ENCODE peak calls at places on chromosome X, in nine cellular contexts. S, I, D, C, A, M, J, Z and Q are unnamed samples.
A peak's percentile ranks its signal among the peaks of the same experiment; 100 is the strongest.

GRCh38 chrX:153812220-153812619 is 17.8 kb downstream of the SSR4 start:
- DNase-seq in S (no peak), I (no peak), D (no peak), C (no peak), A (no peak), M (no peak), J (no peak), Z (no peak), Q (no peak)

GRCh38 chrX:107429090-107429489 is 20.4 kb upstream of the FRMPD3 start:
- DNase-seq in S (no peak), I (no peak), D (no peak), C (no peak), A (no peak), M (peak; percentile 15), J (no peak), Z (peak; percentile 47), Q (no peak)

GRCh38 chrX:77436271-77436670 is 10.9 kb upstream of the FGF16 start:
- DNase-seq in S (no peak), I (no peak), D (no peak), C (no peak), A (no peak), M (no peak), J (no peak), Z (no peak), Q (no peak)

GRCh38 chrX:10597871-10598270 is 22.5 kb downstream of the MID1 start:
- DNase-seq in S (peak; percentile 28), I (no peak), D (peak; percentile 9), C (peak; percentile 2), A (peak; percentile 38), M (no peak), J (no peak), Z (peak; percentile 68), Q (no peak)

GRCh38 chrX:54494166-54494969 is 1.7 kb downstream of the FGD1 start:
- DNase-seq in S (no peak), I (no peak), D (no peak), C (no peak), A (no peak), M (no peak), J (no peak), Z (no peak), Q (no peak)

GRCh38 chrX:27679281-27679680 is 89.1 kb downstream of the DCAF8L2 start:
- DNase-seq in S (no peak), I (no peak), D (no peak), C (no peak), A (no peak), M (no peak), J (no peak), Z (peak; percentile 39), Q (peak; percentile 69)

GRCh38 chrX:74537011-74537390 is 77.4 kb downstream of the RLIM start:
- DNase-seq in S (no peak), I (no peak), D (no peak), C (no peak), A (no peak), M (no peak), J (no peak), Z (peak; percentile 38), Q (peak; percentile 13)

GRCh38 chrX:80879143-80879542 is 69.5 kb upstream of the BRWD3 start:
- DNase-seq in S (no peak), I (no peak), D (peak; percentile 41), C (no peak), A (no peak), M (no peak), J (no peak), Z (peak; percentile 1), Q (no peak)

GRCh38 chrX:69137371-69137881 is 27.8 kb downstream of the PJA1 start:
- DNase-seq in S (no peak), I (no peak), D (no peak), C (no peak), A (no peak), M (no peak), J (peak; percentile 39), Z (peak; percentile 57), Q (peak; percentile 72)

GRCh38 chrX:153004780-153005179 is 10.9 kb upstream of the PNMA5 start:
- DNase-seq in S (no peak), I (no peak), D (no peak), C (no peak), A (no peak), M (no peak), J (no peak), Z (no peak), Q (no peak)

GRCh38 chrX:37553476-37553875 is 18.0 kb upstream of the LANCL3 start:
- DNase-seq in S (no peak), I (no peak), D (no peak), C (no peak), A (no peak), M (no peak), J (no peak), Z (no peak), Q (no peak)

GRCh38 chrX:14030248-14030592 is 528 bp upstream of the GEMIN8 start:
- DNase-seq in S (no peak), I (no peak), D (no peak), C (no peak), A (no peak), M (no peak), J (no peak), Z (peak; percentile 64), Q (peak; percentile 49)

GRCh38 chrX:97672608-97673007 is 788.9 kb downstream of the RPA4 start:
- DNase-seq in S (no peak), I (no peak), D (peak; percentile 81), C (no peak), A (no peak), M (no peak), J (no peak), Z (no peak), Q (no peak)

GRCh38 chrX:153245288-153245731 is 66.2 kb downstream of the MAGEA1 start:
- DNase-seq in S (no peak), I (no peak), D (no peak), C (no peak), A (peak; percentile 62), M (no peak), J (peak; percentile 2), Z (no peak), Q (no peak)

GRCh38 chrX:97984641-97985040 is 1100.9 kb downstream of the RPA4 start:
- DNase-seq in S (no peak), I (no peak), D (no peak), C (no peak), A (no peak), M (no peak), J (no peak), Z (no peak), Q (peak; percentile 45)

GRCh38 chrX:153410328-153410727 is 944 bp upstream of the ZFP92 start:
- DNase-seq in S (no peak), I (no peak), D (no peak), C (no peak), A (no peak), M (no peak), J (no peak), Z (no peak), Q (no peak)

GRCh38 chrX:98405376-98405775 is 1521.7 kb downstream of the RPA4 start:
- DNase-seq in S (no peak), I (no peak), D (no peak), C (no peak), A (no peak), M (no peak), J (no peak), Z (no peak), Q (peak; percentile 22)

GRCh38 chrX:84933956-84934556 is 69.6 kb upstream of the APOOL start:
- DNase-seq in S (no peak), I (no peak), D (no peak), C (no peak), A (no peak), M (no peak), J (no peak), Z (no peak), Q (no peak)

GRCh38 chrX:13220916-13221315 is 98.9 kb downstream of the ATXN3L start:
- DNase-seq in S (peak; percentile 9), I (no peak), D (no peak), C (no peak), A (no peak), M (peak; percentile 9), J (no peak), Z (peak; percentile 12), Q (peak; percentile 94)

GRCh38 chrX:12986886-12987285 is 12.0 kb downstream of the TMSB4X start:
- DNase-seq in S (no peak), I (no peak), D (no peak), C (no peak), A (no peak), M (no peak), J (no peak), Z (no peak), Q (peak; percentile 55)

GRCh38 chrX:40871385-40872082 is 136.2 kb upstream of the MED14 start:
- DNase-seq in S (peak; percentile 45), I (no peak), D (no peak), C (no peak), A (no peak), M (no peak), J (no peak), Z (peak; percentile 24), Q (peak; percentile 37)

GRCh38 chrX:120690344-120690743 is 60.5 kb upstream of the C1GALT1C1 start:
- DNase-seq in S (no peak), I (no peak), D (no peak), C (no peak), A (no peak), M (no peak), J (no peak), Z (no peak), Q (no peak)

GRCh38 chrX:133290076-133290475 is 71.9 kb upstream of the TFDP3 start:
- DNase-seq in S (no peak), I (no peak), D (no peak), C (no peak), A (no peak), M (no peak), J (no peak), Z (no peak), Q (peak; percentile 85)

GRCh38 chrX:39815621-39816020 is 282.1 kb downstream of the BCOR start:
- DNase-seq in S (peak; percentile 37), I (no peak), D (no peak), C (peak; percentile 21), A (no peak), M (no peak), J (no peak), Z (peak; percentile 10), Q (peak; percentile 13)

GRCh38 chrX:123736333-123736921 is 3.6 kb upstream of the THOC2 start:
- DNase-seq in S (no peak), I (no peak), D (no peak), C (no peak), A (no peak), M (no peak), J (no peak), Z (no peak), Q (peak; percentile 82)

GRCh38 chrX:9333873-9334272 is 131.0 kb upstream of the TBL1X start:
- DNase-seq in S (no peak), I (no peak), D (no peak), C (no peak), A (no peak), M (no peak), J (no peak), Z (no peak), Q (no peak)

GRCh38 chrX:32582729-32583128 is 628.6 kb downstream of the DMD start:
- DNase-seq in S (no peak), I (no peak), D (no peak), C (no peak), A (no peak), M (no peak), J (no peak), Z (no peak), Q (no peak)

GRCh38 chrX:34562006-34562405 is 95.1 kb downstream of the TMEM47 start:
- DNase-seq in S (no peak), I (no peak), D (no peak), C (no peak), A (no peak), M (no peak), J (no peak), Z (peak; percentile 12), Q (no peak)

GRCh38 chrX:136086521-136086920 is 60.8 kb upstream of the FHL1 start:
- DNase-seq in S (no peak), I (no peak), D (no peak), C (no peak), A (no peak), M (no peak), J (no peak), Z (peak; percentile 27), Q (peak; percentile 46)

GRCh38 chrX:102712967-102713677 is 874 bp downstream of the GPRASP2 start:
- DNase-seq in S (no peak), I (no peak), D (peak; percentile 51), C (no peak), A (peak; percentile 54), M (no peak), J (peak; percentile 18), Z (peak; percentile 61), Q (peak; percentile 36)

GRCh38 chrX:1807301-1807731 is 192.5 kb downstream of the ASMT start:
- DNase-seq in S (no peak), I (no peak), D (no peak), C (no peak), A (peak; percentile 17), M (no peak), J (peak; percentile 10), Z (peak; percentile 28), Q (peak; percentile 22)